ENCODE peak calls at places on chromosomes 3 and 15, in nine cellular contexts. V is left ventricle myocardium inferior; T is KG1; N is NCI-H1436 treated with DMSO at 0.1 percent for 48 hours; R is LHCN-M2; H is non-pigmented ciliary epithelial cell; W is GM23338; Q is hepatic stellate cell; K is activated naive CD4-positive, alpha-beta T cell. C is an unnamed sample.

GRCh38 chr15:95138604-95139270 is 907.4 kb downstream of the MCTP2 start:
- DNase-seq in K (no peak), H (no peak), N (no peak), V (no peak), Q (no peak), R (no peak), T (no peak), W (no peak), C (no peak)

GRCh38 chr3:178257491-178257890 is 278.7 kb upstream of the KCNMB2 start:
- DNase-seq in Q (no peak), T (no peak), R (no peak), N (no peak), H (no peak), V (no peak), K (no peak), W (no peak), C (no peak)

GRCh38 chr3:161475905-161476304 is 20.7 kb upstream of the OTOL1 start:
- DNase-seq in K (no peak), W (no peak), R (peak; percentile 13), Q (no peak), H (peak; percentile 35), N (no peak), V (no peak), T (no peak), C (no peak)

GRCh38 chr3:159266779-159267178 is 464.9 kb downstream of the MFSD1 start:
- DNase-seq in H (no peak), K (no peak), R (peak; percentile 60), W (peak; percentile 90), N (no peak), V (no peak), Q (peak; percentile 25), T (no peak), C (peak; percentile 78)

GRCh38 chr3:124607163-124607562 is 123.1 kb upstream of the UMPS start:
- DNase-seq in R (peak; percentile 48), Q (no peak), K (no peak), N (no peak), H (peak; percentile 79), W (no peak), T (no peak), V (no peak), C (no peak)

GRCh38 chr3:57168151-57168550 is 3.0 kb upstream of the IL17RD start:
- DNase-seq in Q (no peak), V (no peak), H (no peak), R (no peak), W (no peak), K (no peak), N (no peak), T (no peak), C (no peak)

GRCh38 chr3:72375237-72376154 is 472.7 kb downstream of the SHQ1 start:
- DNase-seq in W (peak; percentile 31), Q (no peak), N (no peak), H (no peak), K (peak; percentile 2), R (no peak), V (no peak), T (no peak), C (no peak)

GRCh38 chr3:160704006-160704405 is 27.0 kb downstream of the ARL14 start:
- DNase-seq in V (no peak), K (no peak), N (no peak), H (no peak), Q (no peak), T (no peak), R (no peak), W (no peak), C (no peak)

GRCh38 chr3:187743195-187744141 is 1.8 kb downstream of the BCL6 start:
- DNase-seq in N (no peak), V (peak; percentile 69), H (no peak), Q (peak; percentile 53), K (peak; percentile 27), T (no peak), R (peak; percentile 59), W (peak; percentile 48), C (peak; percentile 54)

GRCh38 chr15:69193948-69194827 is 33.8 kb downstream of the GLCE start:
- DNase-seq in K (no peak), N (no peak), R (peak; percentile 52), T (no peak), H (peak; percentile 19), Q (no peak), W (no peak), V (no peak), C (no peak)

GRCh38 chr3:189393598-189393997 is 221.8 kb downstream of the TPRG1 start:
- DNase-seq in W (no peak), Q (no peak), R (no peak), H (no peak), N (no peak), V (no peak), T (no peak), K (no peak), C (no peak)

GRCh38 chr15:74376825-74377581 is 9.6 kb upstream of the CYP11A1 start:
- DNase-seq in K (no peak), W (no peak), T (no peak), N (no peak), Q (no peak), R (no peak), H (no peak), V (no peak), C (no peak)

GRCh38 chr15:78075490-78076230 is 1.9 kb downstream of the TBC1D2B start:
- DNase-seq in V (no peak), K (no peak), H (peak; percentile 78), Q (peak; percentile 75), T (no peak), N (no peak), W (peak; percentile 83), R (peak; percentile 95), C (peak; percentile 90)

GRCh38 chr15:77874071-77874470 is 203.4 kb downstream of the TBC1D2B start:
- DNase-seq in W (no peak), V (no peak), H (no peak), R (no peak), K (no peak), Q (no peak), T (no peak), N (no peak), C (no peak)

GRCh38 chr3:127859706-127860105 is 37.4 kb upstream of the MGLL start:
- DNase-seq in Q (no peak), V (no peak), W (no peak), R (no peak), N (no peak), T (no peak), H (no peak), K (no peak), C (no peak)

GRCh38 chr3:133574260-133574881 is 885 bp downstream of the CDV3 start:
- DNase-seq in R (peak; percentile 75), W (peak; percentile 74), H (no peak), N (no peak), T (no peak), K (no peak), Q (peak; percentile 34), V (peak; percentile 76), C (peak; percentile 67)

GRCh38 chr15:23690450-23690852 is 3.3 kb upstream of the NDN start:
- DNase-seq in H (peak; percentile 15), W (peak; percentile 53), Q (no peak), V (peak; percentile 50), N (peak; percentile 72), R (no peak), T (no peak), K (no peak), C (no peak)

GRCh38 chr15:55993804-55994539 is 560 bp upstream of the NEDD4 start:
- DNase-seq in N (no peak), K (no peak), W (peak; percentile 70), R (peak; percentile 71), V (no peak), H (no peak), T (no peak), Q (peak; percentile 61), C (peak; percentile 62)

GRCh38 chr3:57818772-57819171 is 62.7 kb downstream of the SLMAP start:
- DNase-seq in V (no peak), H (no peak), N (no peak), Q (no peak), R (no peak), W (no peak), T (no peak), K (no peak), C (no peak)